ENCODE peak calls at places on chromosome 16, in five cellular contexts. One of them, this sample, is unnamed.

GRCh38 chr16:67667817-67668494 is 1.3 kb downstream of the C16orf86 start:
- DNase-seq in body of pancreas: peak
- DNase-seq in cardiac fibroblast: peak
- DNase-seq in WERI-Rb-1: peak
- DNase-seq in BJ: peak
- DNase-seq in this sample: peak

GRCh38 chr16:2979669-2980226 is 498 bp downstream of the PKMYT1 start:
- DNase-seq in body of pancreas: no peak
- DNase-seq in BJ: no peak
- DNase-seq in cardiac fibroblast: no peak
- DNase-seq in WERI-Rb-1: peak
- DNase-seq in this sample: peak

GRCh38 chr16:3023415-3023668 is 400 bp downstream of the HCFC1R1 start:
- DNase-seq in cardiac fibroblast: peak
- DNase-seq in BJ: peak
- DNase-seq in body of pancreas: peak
- DNase-seq in WERI-Rb-1: no peak
- DNase-seq in this sample: peak

GRCh38 chr16:77376358-77376757 is 58.5 kb downstream of the ADAMTS18 start:
- DNase-seq in BJ: no peak
- DNase-seq in WERI-Rb-1: no peak
- DNase-seq in cardiac fibroblast: no peak
- DNase-seq in body of pancreas: no peak
- DNase-seq in this sample: no peak

GRCh38 chr16:87054154-87054553 is 263.0 kb downstream of the C16orf95 start:
- DNase-seq in cardiac fibroblast: no peak
- DNase-seq in BJ: no peak
- DNase-seq in body of pancreas: no peak
- DNase-seq in WERI-Rb-1: no peak
- DNase-seq in this sample: no peak

GRCh38 chr16:69798466-69798865 is 36.3 kb downstream of the WWP2 start:
- DNase-seq in WERI-Rb-1: no peak
- DNase-seq in cardiac fibroblast: peak
- DNase-seq in BJ: no peak
- DNase-seq in body of pancreas: peak
- DNase-seq in this sample: no peak

GRCh38 chr16:68473358-68474064 is 25.2 kb upstream of the SMPD3 start:
- DNase-seq in cardiac fibroblast: no peak
- DNase-seq in WERI-Rb-1: no peak
- DNase-seq in BJ: no peak
- DNase-seq in body of pancreas: no peak
- DNase-seq in this sample: no peak

GRCh38 chr16:28499854-28500253 is 5.4 kb downstream of the APOBR start:
- DNase-seq in body of pancreas: no peak
- DNase-seq in BJ: no peak
- DNase-seq in cardiac fibroblast: no peak
- DNase-seq in WERI-Rb-1: no peak
- DNase-seq in this sample: no peak

GRCh38 chr16:71883193-71883848 is 661 bp downstream of the ZNF821 start:
- DNase-seq in BJ: no peak
- DNase-seq in cardiac fibroblast: no peak
- DNase-seq in body of pancreas: peak
- DNase-seq in WERI-Rb-1: peak
- DNase-seq in this sample: no peak

GRCh38 chr16:56424404-56424765 is 960 bp downstream of the AMFR start:
- DNase-seq in WERI-Rb-1: no peak
- DNase-seq in cardiac fibroblast: peak
- DNase-seq in body of pancreas: no peak
- DNase-seq in BJ: no peak
- DNase-seq in this sample: no peak

GRCh38 chr16:1884155-1884760 is 12.3 kb upstream of the MEIOB start:
- DNase-seq in WERI-Rb-1: no peak
- DNase-seq in body of pancreas: peak
- DNase-seq in BJ: no peak
- DNase-seq in cardiac fibroblast: peak
- DNase-seq in this sample: peak

GRCh38 chr16:3131755-3132377 is 3.0 kb upstream of the ZNF213 start:
- DNase-seq in BJ: no peak
- DNase-seq in cardiac fibroblast: peak
- DNase-seq in WERI-Rb-1: peak
- DNase-seq in body of pancreas: peak
- DNase-seq in this sample: peak

GRCh38 chr16:80265624-80266306 is 275.0 kb upstream of the DYNLRB2 start:
- DNase-seq in cardiac fibroblast: no peak
- DNase-seq in WERI-Rb-1: no peak
- DNase-seq in BJ: no peak
- DNase-seq in body of pancreas: peak
- DNase-seq in this sample: no peak

GRCh38 chr16:66580605-66581209 is 1.4 kb downstream of the CMTM2 start:
- DNase-seq in BJ: no peak
- DNase-seq in cardiac fibroblast: peak
- DNase-seq in body of pancreas: no peak
- DNase-seq in WERI-Rb-1: no peak
- DNase-seq in this sample: peak

GRCh38 chr16:11629071-11630030 is 38.9 kb upstream of the SNN start:
- DNase-seq in cardiac fibroblast: no peak
- DNase-seq in body of pancreas: peak
- DNase-seq in WERI-Rb-1: no peak
- DNase-seq in BJ: no peak
- DNase-seq in this sample: no peak

GRCh38 chr16:88640520-88641247 is 2.3 kb downstream of the IL17C start:
- DNase-seq in body of pancreas: no peak
- DNase-seq in cardiac fibroblast: no peak
- DNase-seq in WERI-Rb-1: no peak
- DNase-seq in BJ: no peak
- DNase-seq in this sample: no peak

GRCh38 chr16:52786105-52786504 is 239.2 kb upstream of the TOX3 start:
- DNase-seq in body of pancreas: no peak
- DNase-seq in WERI-Rb-1: no peak
- DNase-seq in cardiac fibroblast: no peak
- DNase-seq in BJ: no peak
- DNase-seq in this sample: no peak

GRCh38 chr16:67277294-67277998 is 1.9 kb upstream of the PLEKHG4 start:
- DNase-seq in body of pancreas: peak
- DNase-seq in WERI-Rb-1: no peak
- DNase-seq in cardiac fibroblast: peak
- DNase-seq in BJ: peak
- DNase-seq in this sample: peak

GRCh38 chr16:24852281-24852721 is 6.5 kb downstream of the SLC5A11 start:
- DNase-seq in WERI-Rb-1: no peak
- DNase-seq in cardiac fibroblast: peak
- DNase-seq in body of pancreas: no peak
- DNase-seq in BJ: no peak
- DNase-seq in this sample: peak

GRCh38 chr16:4115209-4115940 is 867 bp downstream of the ADCY9 start:
- DNase-seq in body of pancreas: peak
- DNase-seq in BJ: no peak
- DNase-seq in cardiac fibroblast: peak
- DNase-seq in WERI-Rb-1: peak
- DNase-seq in this sample: peak

GRCh38 chr16:50276128-50276444 is 9.7 kb downstream of the ADCY7 start:
- DNase-seq in WERI-Rb-1: no peak
- DNase-seq in cardiac fibroblast: no peak
- DNase-seq in body of pancreas: no peak
- DNase-seq in BJ: no peak
- DNase-seq in this sample: no peak

GRCh38 chr16:61413026-61413425 is 623.2 kb downstream of the CDH8 start:
- DNase-seq in body of pancreas: no peak
- DNase-seq in BJ: no peak
- DNase-seq in WERI-Rb-1: no peak
- DNase-seq in cardiac fibroblast: no peak
- DNase-seq in this sample: no peak

GRCh38 chr16:20136446-20136968 is 62.8 kb upstream of the GPR139 start:
- DNase-seq in BJ: no peak
- DNase-seq in body of pancreas: no peak
- DNase-seq in WERI-Rb-1: no peak
- DNase-seq in cardiac fibroblast: no peak
- DNase-seq in this sample: no peak

GRCh38 chr16:85832578-85833539 is 33.4 kb downstream of the COX4I1 start:
- DNase-seq in WERI-Rb-1: no peak
- DNase-seq in body of pancreas: no peak
- DNase-seq in cardiac fibroblast: no peak
- DNase-seq in BJ: no peak
- DNase-seq in this sample: no peak

GRCh38 chr16:12091569-12092346 is 115.2 kb downstream of the SNX29 start:
- DNase-seq in cardiac fibroblast: no peak
- DNase-seq in WERI-Rb-1: no peak
- DNase-seq in body of pancreas: no peak
- DNase-seq in BJ: no peak
- DNase-seq in this sample: no peak

GRCh38 chr16:84497418-84497817 is 7.0 kb downstream of the MEAK7 start:
- DNase-seq in WERI-Rb-1: no peak
- DNase-seq in body of pancreas: no peak
- DNase-seq in cardiac fibroblast: no peak
- DNase-seq in BJ: no peak
- DNase-seq in this sample: no peak

GRCh38 chr16:17205279-17206139 is 265.3 kb downstream of the XYLT1 start:
- DNase-seq in cardiac fibroblast: no peak
- DNase-seq in BJ: peak
- DNase-seq in WERI-Rb-1: no peak
- DNase-seq in body of pancreas: peak
- DNase-seq in this sample: peak

GRCh38 chr16:78269251-78269650 is 169.8 kb downstream of the WWOX start:
- DNase-seq in body of pancreas: no peak
- DNase-seq in cardiac fibroblast: no peak
- DNase-seq in BJ: no peak
- DNase-seq in WERI-Rb-1: no peak
- DNase-seq in this sample: no peak

GRCh38 chr16:648786-649589 is at the start of gene WDR90:
- DNase-seq in body of pancreas: peak
- DNase-seq in BJ: peak
- DNase-seq in cardiac fibroblast: peak
- DNase-seq in WERI-Rb-1: peak
- DNase-seq in this sample: peak
- TF ChIP-seq CTCF in body of pancreas: no peak
- TF ChIP-seq CTCF in BJ: no peak
- TF ChIP-seq CTCF in cardiac fibroblast: no peak
- TF ChIP-seq CTCF in WERI-Rb-1: no peak
- TF ChIP-seq CTCF in this sample: no peak

DNA sequence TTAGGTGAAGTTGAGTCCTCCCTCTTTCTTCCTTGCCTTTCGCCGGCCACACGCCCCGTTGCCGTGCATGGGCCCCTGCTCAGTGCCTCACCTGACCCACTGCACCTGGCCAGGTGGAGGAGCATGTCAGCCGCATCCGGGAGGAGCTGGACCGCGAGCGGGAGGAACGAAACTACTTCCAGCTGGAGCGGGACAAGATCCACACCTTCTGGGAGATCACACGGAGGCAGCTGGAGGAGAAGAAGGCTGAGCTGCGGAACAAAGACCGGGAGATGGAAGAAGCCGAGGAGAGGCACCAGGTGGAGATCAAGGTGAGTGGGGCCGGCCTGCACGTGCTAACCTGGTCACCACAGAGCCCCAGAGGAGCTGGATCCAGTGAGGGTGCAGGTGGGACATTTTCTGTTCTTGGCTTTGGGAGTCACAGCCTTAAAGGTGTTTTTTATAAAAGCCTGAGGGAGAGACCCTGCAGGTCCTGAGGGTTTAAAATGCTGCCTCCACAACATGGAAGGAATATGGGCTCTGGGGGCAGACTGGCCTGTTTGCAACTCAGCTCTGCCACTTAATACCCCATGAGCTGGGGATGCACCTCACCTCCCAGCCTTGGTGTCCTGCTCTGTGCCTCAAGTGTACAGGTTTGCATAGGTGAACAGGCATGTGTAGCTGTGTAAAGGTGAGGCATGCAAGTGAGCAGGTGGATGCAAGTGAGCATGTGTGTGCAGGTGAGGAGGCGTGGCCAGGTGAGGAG is 12.1 kb upstream of the DBNDD1 start:
- DNase-seq in cardiac fibroblast: peak
- DNase-seq in BJ: no peak
- DNase-seq in WERI-Rb-1: no peak
- DNase-seq in body of pancreas: no peak
- DNase-seq in this sample: no peak
- TF ChIP-seq CTCF in cardiac fibroblast: no peak
- TF ChIP-seq CTCF in BJ: no peak
- TF ChIP-seq CTCF in WERI-Rb-1: no peak
- TF ChIP-seq CTCF in body of pancreas: no peak
- TF ChIP-seq CTCF in this sample: no peak

DNA sequence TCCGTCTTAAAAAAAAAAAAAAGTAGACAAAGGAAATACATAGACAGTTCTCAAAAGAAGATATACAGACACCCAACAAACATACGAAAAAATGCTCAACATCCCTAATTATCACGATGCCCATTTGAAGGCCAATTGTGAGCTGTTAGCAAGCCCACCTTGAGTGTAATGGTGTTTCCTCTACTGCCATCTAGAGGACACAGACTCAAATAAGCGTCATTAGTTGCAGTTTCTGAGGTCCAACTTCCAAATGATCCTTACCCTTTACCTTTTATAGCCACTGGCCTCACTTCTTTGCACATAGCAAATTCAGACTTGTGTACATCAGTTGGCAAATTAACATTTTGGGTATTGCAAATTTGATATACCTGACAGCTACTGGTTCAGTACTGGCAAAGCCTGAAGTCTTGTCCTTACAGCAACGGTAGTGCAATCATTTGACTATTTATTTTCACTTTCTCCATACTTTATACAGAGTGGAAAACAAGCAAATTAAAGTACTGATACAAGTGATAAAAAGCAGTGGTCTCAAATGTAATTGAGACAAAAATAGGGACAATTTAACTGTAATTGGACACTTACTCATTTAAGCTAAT is 536.3 kb upstream of the EEF2KMT start:
- DNase-seq in WERI-Rb-1: no peak
- DNase-seq in BJ: no peak
- DNase-seq in body of pancreas: no peak
- DNase-seq in cardiac fibroblast: peak
- DNase-seq in this sample: peak
- TF ChIP-seq CTCF in WERI-Rb-1: peak
- TF ChIP-seq CTCF in BJ: peak
- TF ChIP-seq CTCF in body of pancreas: no peak
- TF ChIP-seq CTCF in cardiac fibroblast: peak
- TF ChIP-seq CTCF in this sample: peak

DNA sequence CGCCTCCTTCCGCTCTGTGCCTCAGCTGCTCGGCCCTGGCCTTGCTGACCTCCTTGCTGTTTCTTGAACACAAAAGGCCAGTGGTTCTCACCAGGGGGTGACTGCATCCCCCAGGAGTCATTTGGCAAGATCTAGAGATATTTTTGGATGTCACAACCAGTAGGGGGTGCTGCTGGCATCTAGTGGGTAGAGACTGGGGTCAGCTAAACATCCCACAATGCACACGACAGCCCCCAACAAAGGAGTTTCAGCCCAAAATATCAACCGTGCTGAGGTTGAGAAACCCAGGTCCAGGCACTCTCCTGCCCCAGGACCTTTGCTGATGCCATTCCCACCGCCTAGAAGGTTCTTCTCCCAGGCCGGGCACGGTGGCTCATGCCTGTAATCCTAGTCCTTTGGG is 39.7 kb downstream of the ABCC6 start:
- DNase-seq in cardiac fibroblast: no peak
- DNase-seq in WERI-Rb-1: no peak
- DNase-seq in body of pancreas: no peak
- DNase-seq in BJ: no peak
- DNase-seq in this sample: no peak
- TF ChIP-seq CTCF in cardiac fibroblast: peak
- TF ChIP-seq CTCF in WERI-Rb-1: peak
- TF ChIP-seq CTCF in body of pancreas: no peak
- TF ChIP-seq CTCF in BJ: peak
- TF ChIP-seq CTCF in this sample: no peak

This sample was measured in foreskin fibroblast.